ENCODE peak calls at places on chromosomes 12 and 14, in eight cellular contexts. One of them, this sample, is unnamed.
A peak's percentile ranks its signal among the peaks of the same experiment; 100 is the strongest.

GRCh38 chr12:105725054-105725453 is 394.6 kb downstream of the C12orf75 start:
- DNase-seq in OCI-LY7: no peak
- DNase-seq in GM23248: peak; percentile 7
- DNase-seq in GM23338: no peak
- DNase-seq in PC-3: no peak
- DNase-seq in neural progenitor cell: no peak
- DNase-seq in HCT116: no peak
- DNase-seq in SK-N-SH: no peak
- DNase-seq in this sample: no peak

GRCh38 chr14:39025810-39026627 is 77.0 kb downstream of the SEC23A start:
- DNase-seq in OCI-LY7: no peak
- DNase-seq in HCT116: no peak
- DNase-seq in PC-3: no peak
- DNase-seq in neural progenitor cell: no peak
- DNase-seq in GM23248: peak; percentile 5
- DNase-seq in GM23338: no peak
- DNase-seq in SK-N-SH: no peak
- DNase-seq in this sample: no peak

GRCh38 chr14:24095196-24096068 is 1.3 kb downstream of the PCK2 start:
- DNase-seq in HCT116: no peak
- DNase-seq in GM23248: peak; percentile 77
- DNase-seq in GM23338: peak; percentile 80
- DNase-seq in PC-3: no peak
- DNase-seq in neural progenitor cell: peak; percentile 61
- DNase-seq in SK-N-SH: peak; percentile 78
- DNase-seq in OCI-LY7: peak; percentile 66
- DNase-seq in this sample: no peak

GRCh38 chr12:120928864-120929652 is 24.9 kb upstream of the SPPL3 start:
- DNase-seq in PC-3: peak; percentile 89
- DNase-seq in neural progenitor cell: peak; percentile 46
- DNase-seq in OCI-LY7: no peak
- DNase-seq in HCT116: peak; percentile 90
- DNase-seq in GM23248: no peak
- DNase-seq in GM23338: peak; percentile 80
- DNase-seq in SK-N-SH: no peak
- DNase-seq in this sample: no peak

GRCh38 chr12:56080556-56081138 is 682 bp downstream of the ERBB3 start:
- DNase-seq in GM23338: peak; percentile 80
- DNase-seq in neural progenitor cell: peak; percentile 45
- DNase-seq in GM23248: peak; percentile 2
- DNase-seq in PC-3: peak; percentile 42
- DNase-seq in OCI-LY7: peak; percentile 29
- DNase-seq in HCT116: no peak
- DNase-seq in SK-N-SH: no peak
- DNase-seq in this sample: no peak

GRCh38 chr12:38847247-38847646 is 58.1 kb downstream of the CPNE8 start:
- DNase-seq in OCI-LY7: no peak
- DNase-seq in PC-3: no peak
- DNase-seq in SK-N-SH: no peak
- DNase-seq in neural progenitor cell: no peak
- DNase-seq in GM23338: no peak
- DNase-seq in HCT116: no peak
- DNase-seq in GM23248: no peak
- DNase-seq in this sample: no peak

GRCh38 chr12:48027183-48028002 is 23.1 kb upstream of the COL2A1 start:
- DNase-seq in GM23338: no peak
- DNase-seq in PC-3: no peak
- DNase-seq in neural progenitor cell: peak; percentile 79
- DNase-seq in SK-N-SH: no peak
- DNase-seq in GM23248: no peak
- DNase-seq in OCI-LY7: no peak
- DNase-seq in HCT116: no peak
- DNase-seq in this sample: no peak

GRCh38 chr12:38484821-38485220 is 168.2 kb downstream of the ALG10B start:
- DNase-seq in SK-N-SH: no peak
- DNase-seq in HCT116: no peak
- DNase-seq in PC-3: no peak
- DNase-seq in neural progenitor cell: no peak
- DNase-seq in GM23338: no peak
- DNase-seq in OCI-LY7: no peak
- DNase-seq in GM23248: no peak
- DNase-seq in this sample: no peak

GRCh38 chr12:34398366-34398705 is 376.0 kb downstream of the ALG10 start:
- DNase-seq in HCT116: no peak
- DNase-seq in neural progenitor cell: no peak
- DNase-seq in GM23248: no peak
- DNase-seq in OCI-LY7: no peak
- DNase-seq in PC-3: no peak
- DNase-seq in SK-N-SH: peak; percentile 0
- DNase-seq in GM23338: no peak
- DNase-seq in this sample: no peak

GRCh38 chr14:92436115-92436776 is 77.3 kb upstream of the RIN3 start:
- DNase-seq in HCT116: no peak
- DNase-seq in neural progenitor cell: no peak
- DNase-seq in SK-N-SH: no peak
- DNase-seq in PC-3: no peak
- DNase-seq in GM23248: no peak
- DNase-seq in OCI-LY7: no peak
- DNase-seq in GM23338: no peak
- DNase-seq in this sample: no peak

GRCh38 chr12:132067182-132067581 is 76.9 kb downstream of the DDX51 start:
- DNase-seq in SK-N-SH: no peak
- DNase-seq in GM23248: no peak
- DNase-seq in neural progenitor cell: no peak
- DNase-seq in PC-3: no peak
- DNase-seq in OCI-LY7: no peak
- DNase-seq in HCT116: no peak
- DNase-seq in GM23338: no peak
- DNase-seq in this sample: no peak

GRCh38 chr12:27057543-27057942 is 24.8 kb downstream of the C12orf71 start:
- DNase-seq in HCT116: no peak
- DNase-seq in OCI-LY7: no peak
- DNase-seq in GM23338: no peak
- DNase-seq in SK-N-SH: no peak
- DNase-seq in GM23248: no peak
- DNase-seq in neural progenitor cell: no peak
- DNase-seq in PC-3: peak; percentile 92
- DNase-seq in this sample: no peak

GRCh38 chr14:97441740-97442362 is 644.7 kb downstream of the VRK1 start:
- DNase-seq in GM23248: no peak
- DNase-seq in GM23338: no peak
- DNase-seq in neural progenitor cell: no peak
- DNase-seq in HCT116: no peak
- DNase-seq in PC-3: no peak
- DNase-seq in SK-N-SH: no peak
- DNase-seq in OCI-LY7: no peak
- DNase-seq in this sample: no peak

GRCh38 chr12:112456029-112456428 is 37.3 kb downstream of the PTPN11 start:
- DNase-seq in SK-N-SH: no peak
- DNase-seq in HCT116: no peak
- DNase-seq in PC-3: no peak
- DNase-seq in GM23338: no peak
- DNase-seq in GM23248: no peak
- DNase-seq in OCI-LY7: no peak
- DNase-seq in neural progenitor cell: no peak
- DNase-seq in this sample: no peak

GRCh38 chr12:95218164-95218851 is 701 bp downstream of the VEZT start:
- DNase-seq in HCT116: no peak
- DNase-seq in GM23338: no peak
- DNase-seq in SK-N-SH: no peak
- DNase-seq in OCI-LY7: peak; percentile 79
- DNase-seq in GM23248: peak; percentile 86
- DNase-seq in neural progenitor cell: no peak
- DNase-seq in PC-3: peak; percentile 87
- DNase-seq in this sample: peak; percentile 57

GRCh38 chr14:100861937-100862247 is 36.0 kb downstream of the MEG3 start:
- DNase-seq in neural progenitor cell: no peak
- DNase-seq in GM23338: no peak
- DNase-seq in HCT116: no peak
- DNase-seq in OCI-LY7: no peak
- DNase-seq in GM23248: no peak
- DNase-seq in SK-N-SH: no peak
- DNase-seq in PC-3: no peak
- DNase-seq in this sample: no peak

GRCh38 chr12:100896192-100896591 is 101.6 kb downstream of the ANO4 start:
- DNase-seq in HCT116: no peak
- DNase-seq in GM23338: no peak
- DNase-seq in OCI-LY7: no peak
- DNase-seq in neural progenitor cell: no peak
- DNase-seq in PC-3: no peak
- DNase-seq in SK-N-SH: no peak
- DNase-seq in GM23248: no peak
- DNase-seq in this sample: no peak

GRCh38 chr14:94390372-94391086 is 2.1 kb upstream of the SERPINA1 start:
- DNase-seq in SK-N-SH: no peak
- DNase-seq in GM23338: peak; percentile 24
- DNase-seq in GM23248: no peak
- DNase-seq in OCI-LY7: no peak
- DNase-seq in HCT116: no peak
- DNase-seq in PC-3: peak; percentile 49
- DNase-seq in neural progenitor cell: no peak
- DNase-seq in this sample: no peak

GRCh38 chr12:77788231-77789168 is 42.2 kb upstream of the NAV3 start:
- DNase-seq in HCT116: no peak
- DNase-seq in GM23248: no peak
- DNase-seq in SK-N-SH: no peak
- DNase-seq in PC-3: no peak
- DNase-seq in OCI-LY7: no peak
- DNase-seq in GM23338: peak; percentile 43
- DNase-seq in neural progenitor cell: no peak
- DNase-seq in this sample: no peak
- TF ChIP-seq EZH2phosphoT487 in HCT116: no peak
- TF ChIP-seq EZH2phosphoT487 in GM23248: no peak
- TF ChIP-seq EZH2phosphoT487 in SK-N-SH: no peak
- TF ChIP-seq EZH2phosphoT487 in PC-3: no peak
- TF ChIP-seq EZH2phosphoT487 in OCI-LY7: no peak
- TF ChIP-seq EZH2phosphoT487 in GM23338: no peak
- TF ChIP-seq EZH2phosphoT487 in neural progenitor cell: no peak
- TF ChIP-seq EZH2phosphoT487 in this sample: no peak

DNA sequence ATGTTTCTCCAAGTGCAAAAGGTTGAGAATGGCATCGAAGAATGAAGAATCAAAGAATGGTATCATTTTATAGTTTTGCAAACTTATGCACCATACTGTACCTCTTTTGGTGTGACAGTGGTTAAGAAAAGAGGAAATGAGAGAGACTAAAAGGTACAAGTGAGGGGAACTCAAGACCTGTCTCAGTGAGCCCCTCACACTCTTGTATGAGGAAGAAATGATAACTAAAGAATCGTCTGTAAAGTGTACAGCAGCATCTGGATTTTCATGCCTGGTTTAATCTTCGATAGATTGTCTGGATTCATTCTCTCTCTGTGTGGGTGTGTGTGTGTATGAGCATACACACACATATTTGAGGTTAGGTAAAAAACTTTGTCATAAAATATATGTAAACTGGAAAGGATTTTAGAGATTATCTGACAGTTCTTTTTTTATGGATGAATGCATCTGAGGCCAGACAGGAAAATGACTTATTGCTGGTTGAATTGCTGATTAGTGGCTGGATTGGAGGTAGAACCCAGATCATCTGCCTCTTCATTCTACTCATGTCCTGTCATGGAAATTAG is 15.9 kb upstream of the SLC38A2 start:
- DNase-seq in GM23338: no peak
- DNase-seq in PC-3: peak; percentile 83
- DNase-seq in OCI-LY7: peak; percentile 86
- DNase-seq in neural progenitor cell: no peak
- DNase-seq in GM23248: peak; percentile 68
- DNase-seq in SK-N-SH: no peak
- DNase-seq in HCT116: no peak
- DNase-seq in this sample: peak; percentile 48
- H3K4me1 ChIP-seq in GM23338: peaks cover 75% of the 10 kb centered on the region
- H3K4me1 ChIP-seq in PC-3: peaks cover 87% of the 10 kb centered on the region
- H3K4me1 ChIP-seq in OCI-LY7: peaks cover 75% of the 10 kb centered on the region
- H3K4me1 ChIP-seq in neural progenitor cell: peaks cover 48% of the 10 kb centered on the region
- H3K4me1 ChIP-seq in GM23248: peaks cover 85% of the 10 kb centered on the region
- H3K4me1 ChIP-seq in SK-N-SH: peaks cover 74% of the 10 kb centered on the region
- H3K4me1 ChIP-seq in HCT116: peaks cover 56% of the 10 kb centered on the region
- H3K4me1 ChIP-seq in this sample: peaks cover 82% of the 10 kb centered on the region

GRCh38 chr12:6202846-6203245 is 2.6 kb downstream of the CD9 start:
- DNase-seq in GM23248: no peak
- DNase-seq in neural progenitor cell: no peak
- DNase-seq in OCI-LY7: no peak
- DNase-seq in PC-3: no peak
- DNase-seq in GM23338: no peak
- DNase-seq in SK-N-SH: no peak
- DNase-seq in HCT116: no peak
- DNase-seq in this sample: no peak

GRCh38 chr12:6206327-6206726 is 6.1 kb downstream of the CD9 start:
- DNase-seq in HCT116: no peak
- DNase-seq in neural progenitor cell: no peak
- DNase-seq in PC-3: no peak
- DNase-seq in OCI-LY7: no peak
- DNase-seq in GM23248: no peak
- DNase-seq in SK-N-SH: no peak
- DNase-seq in GM23338: no peak
- DNase-seq in this sample: no peak

GRCh38 chr12:6205144-6205539 is 4.9 kb downstream of the CD9 start:
- DNase-seq in OCI-LY7: no peak
- DNase-seq in HCT116: no peak
- DNase-seq in PC-3: no peak
- DNase-seq in neural progenitor cell: peak; percentile 72
- DNase-seq in SK-N-SH: no peak
- DNase-seq in GM23248: no peak
- DNase-seq in GM23338: peak; percentile 91
- DNase-seq in this sample: no peak

GRCh38 chr12:6205761-6206160 is 5.6 kb downstream of the CD9 start:
- DNase-seq in SK-N-SH: no peak
- DNase-seq in OCI-LY7: no peak
- DNase-seq in GM23338: no peak
- DNase-seq in HCT116: no peak
- DNase-seq in PC-3: no peak
- DNase-seq in GM23248: no peak
- DNase-seq in neural progenitor cell: no peak
- DNase-seq in this sample: no peak

GRCh38 chr12:6204533-6205143 is 4.4 kb downstream of the CD9 start:
- DNase-seq in PC-3: no peak
- DNase-seq in GM23338: no peak
- DNase-seq in OCI-LY7: peak; percentile 29
- DNase-seq in HCT116: no peak
- DNase-seq in GM23248: no peak
- DNase-seq in neural progenitor cell: no peak
- DNase-seq in SK-N-SH: no peak
- DNase-seq in this sample: no peak
- TF ChIP-seq EZH2phosphoT487 in PC-3: no peak
- TF ChIP-seq EZH2phosphoT487 in GM23338: no peak
- TF ChIP-seq EZH2phosphoT487 in OCI-LY7: no peak
- TF ChIP-seq EZH2phosphoT487 in HCT116: no peak
- TF ChIP-seq EZH2phosphoT487 in GM23248: no peak
- TF ChIP-seq EZH2phosphoT487 in neural progenitor cell: no peak
- TF ChIP-seq EZH2phosphoT487 in SK-N-SH: no peak
- TF ChIP-seq EZH2phosphoT487 in this sample: no peak

DNA sequence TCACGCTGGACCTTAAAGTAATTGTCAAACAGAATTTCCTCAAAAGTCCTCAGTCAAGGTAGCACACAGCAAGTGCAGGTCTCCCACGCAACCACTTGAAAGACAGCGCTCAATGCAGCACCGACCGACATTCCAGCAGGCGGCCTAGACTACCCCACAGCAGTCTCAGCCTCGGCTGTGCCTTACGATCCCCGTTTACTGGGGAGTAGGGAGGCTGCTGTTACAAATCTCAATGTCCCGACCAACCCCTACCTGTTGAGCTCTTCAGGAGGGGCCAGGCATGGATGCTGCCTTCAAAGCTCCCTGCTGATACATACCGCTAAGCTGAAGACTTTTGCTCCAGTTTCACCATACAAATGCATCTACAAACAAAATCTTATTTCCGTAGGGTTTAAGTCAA is 21.8 kb downstream of the VPS37B start:
- DNase-seq in OCI-LY7: no peak
- DNase-seq in neural progenitor cell: peak; percentile 61
- DNase-seq in GM23248: no peak
- DNase-seq in HCT116: no peak
- DNase-seq in SK-N-SH: no peak
- DNase-seq in PC-3: no peak
- DNase-seq in GM23338: peak; percentile 64
- DNase-seq in this sample: no peak
- H3K4me1 ChIP-seq in OCI-LY7: peaks cover 65% of the 10 kb centered on the region
- H3K4me1 ChIP-seq in neural progenitor cell: peaks cover 34% of the 10 kb centered on the region
- H3K4me1 ChIP-seq in GM23248: peaks cover 29% of the 10 kb centered on the region
- H3K4me1 ChIP-seq in HCT116: peaks cover 2% of the 10 kb centered on the region
- H3K4me1 ChIP-seq in SK-N-SH: peaks cover 20% of the 10 kb centered on the region
- H3K4me1 ChIP-seq in PC-3: peaks cover 22% of the 10 kb centered on the region
- H3K4me1 ChIP-seq in GM23338: peaks cover 37% of the 10 kb centered on the region
- H3K4me1 ChIP-seq in this sample: peaks cover 63% of the 10 kb centered on the region